ENCODE peak calls at places on chromosomes 16 and 17, in ten cellular contexts. One of them, this sample, is unnamed.

GRCh38 chr17:57541472-57542394 is 203.4 kb downstream of the CCDC182 start:
- DNase-seq in GM23338: no peak
- DNase-seq in A549: peak; percentile 97
- DNase-seq in IMR-90: peak; percentile 50
- DNase-seq in CD8-positive, alpha-beta T cell: no peak
- DNase-seq in ovary: no peak
- DNase-seq in Caco-2: no peak
- DNase-seq in left ventricle myocardium inferior: peak; percentile 62
- DNase-seq in breast epithelium: no peak
- DNase-seq in endothelial cell of umbilical vein: no peak
- DNase-seq in this sample: no peak

GRCh38 chr16:10039220-10040096 is 142.8 kb downstream of the GRIN2A start:
- DNase-seq in endothelial cell of umbilical vein: no peak
- DNase-seq in ovary: peak; percentile 43
- DNase-seq in Caco-2: no peak
- DNase-seq in CD8-positive, alpha-beta T cell: no peak
- DNase-seq in A549: peak; percentile 8
- DNase-seq in GM23338: peak; percentile 75
- DNase-seq in breast epithelium: no peak
- DNase-seq in IMR-90: no peak
- DNase-seq in left ventricle myocardium inferior: no peak
- DNase-seq in this sample: no peak

GRCh38 chr17:30476726-30477082 is 504 bp upstream of the GOSR1 start:
- DNase-seq in breast epithelium: no peak
- DNase-seq in CD8-positive, alpha-beta T cell: peak; percentile 20
- DNase-seq in left ventricle myocardium inferior: no peak
- DNase-seq in endothelial cell of umbilical vein: no peak
- DNase-seq in ovary: no peak
- DNase-seq in A549: no peak
- DNase-seq in IMR-90: peak; percentile 7
- DNase-seq in Caco-2: no peak
- DNase-seq in GM23338: peak; percentile 58
- DNase-seq in this sample: no peak

GRCh38 chr16:1309888-1310831 is 724 bp downstream of the UBE2I start:
- DNase-seq in A549: no peak
- DNase-seq in CD8-positive, alpha-beta T cell: peak; percentile 59
- DNase-seq in GM23338: no peak
- DNase-seq in breast epithelium: no peak
- DNase-seq in Caco-2: no peak
- DNase-seq in left ventricle myocardium inferior: peak; percentile 59
- DNase-seq in ovary: peak; percentile 83
- DNase-seq in endothelial cell of umbilical vein: peak; percentile 43
- DNase-seq in IMR-90: peak; percentile 45
- DNase-seq in this sample: peak; percentile 75

GRCh38 chr17:509316-509715 is 156.7 kb upstream of the RPH3AL start:
- DNase-seq in left ventricle myocardium inferior: no peak
- DNase-seq in A549: no peak
- DNase-seq in IMR-90: no peak
- DNase-seq in endothelial cell of umbilical vein: no peak
- DNase-seq in GM23338: no peak
- DNase-seq in Caco-2: no peak
- DNase-seq in breast epithelium: no peak
- DNase-seq in ovary: no peak
- DNase-seq in CD8-positive, alpha-beta T cell: no peak
- DNase-seq in this sample: no peak

GRCh38 chr17:30273373-30273772 is 18.4 kb downstream of the BLMH start:
- DNase-seq in A549: no peak
- DNase-seq in GM23338: no peak
- DNase-seq in left ventricle myocardium inferior: no peak
- DNase-seq in Caco-2: no peak
- DNase-seq in breast epithelium: no peak
- DNase-seq in endothelial cell of umbilical vein: no peak
- DNase-seq in ovary: no peak
- DNase-seq in CD8-positive, alpha-beta T cell: no peak
- DNase-seq in IMR-90: peak; percentile 55
- DNase-seq in this sample: no peak

GRCh38 chr16:14244344-14245010 is 173.4 kb downstream of the MRTFB start:
- DNase-seq in CD8-positive, alpha-beta T cell: no peak
- DNase-seq in A549: no peak
- DNase-seq in GM23338: no peak
- DNase-seq in endothelial cell of umbilical vein: no peak
- DNase-seq in IMR-90: peak; percentile 44
- DNase-seq in breast epithelium: no peak
- DNase-seq in Caco-2: no peak
- DNase-seq in ovary: no peak
- DNase-seq in left ventricle myocardium inferior: no peak
- DNase-seq in this sample: no peak

GRCh38 chr16:47986031-47986430 is 169.8 kb downstream of the ABCC12 start:
- DNase-seq in CD8-positive, alpha-beta T cell: no peak
- DNase-seq in endothelial cell of umbilical vein: no peak
- DNase-seq in Caco-2: no peak
- DNase-seq in left ventricle myocardium inferior: no peak
- DNase-seq in GM23338: no peak
- DNase-seq in ovary: no peak
- DNase-seq in IMR-90: no peak
- DNase-seq in A549: no peak
- DNase-seq in breast epithelium: no peak
- DNase-seq in this sample: no peak

GRCh38 chr17:67559381-67559966 is 158.3 kb upstream of the NOL11 start:
- DNase-seq in left ventricle myocardium inferior: no peak
- DNase-seq in breast epithelium: no peak
- DNase-seq in A549: no peak
- DNase-seq in CD8-positive, alpha-beta T cell: no peak
- DNase-seq in GM23338: peak; percentile 57
- DNase-seq in ovary: no peak
- DNase-seq in Caco-2: no peak
- DNase-seq in endothelial cell of umbilical vein: no peak
- DNase-seq in IMR-90: no peak
- DNase-seq in this sample: no peak
- TF ChIP-seq CTCF in left ventricle myocardium inferior: peak; percentile 32
- TF ChIP-seq CTCF in breast epithelium: no peak
- TF ChIP-seq CTCF in A549: peak; percentile 22
- TF ChIP-seq CTCF in CD8-positive, alpha-beta T cell: no peak
- TF ChIP-seq CTCF in GM23338: peak; percentile 71
- TF ChIP-seq CTCF in ovary: no peak
- TF ChIP-seq CTCF in Caco-2: peak; percentile 6
- TF ChIP-seq CTCF in endothelial cell of umbilical vein: peak; percentile 13
- TF ChIP-seq CTCF in IMR-90: no peak
- TF ChIP-seq CTCF in this sample: no peak

DNA sequence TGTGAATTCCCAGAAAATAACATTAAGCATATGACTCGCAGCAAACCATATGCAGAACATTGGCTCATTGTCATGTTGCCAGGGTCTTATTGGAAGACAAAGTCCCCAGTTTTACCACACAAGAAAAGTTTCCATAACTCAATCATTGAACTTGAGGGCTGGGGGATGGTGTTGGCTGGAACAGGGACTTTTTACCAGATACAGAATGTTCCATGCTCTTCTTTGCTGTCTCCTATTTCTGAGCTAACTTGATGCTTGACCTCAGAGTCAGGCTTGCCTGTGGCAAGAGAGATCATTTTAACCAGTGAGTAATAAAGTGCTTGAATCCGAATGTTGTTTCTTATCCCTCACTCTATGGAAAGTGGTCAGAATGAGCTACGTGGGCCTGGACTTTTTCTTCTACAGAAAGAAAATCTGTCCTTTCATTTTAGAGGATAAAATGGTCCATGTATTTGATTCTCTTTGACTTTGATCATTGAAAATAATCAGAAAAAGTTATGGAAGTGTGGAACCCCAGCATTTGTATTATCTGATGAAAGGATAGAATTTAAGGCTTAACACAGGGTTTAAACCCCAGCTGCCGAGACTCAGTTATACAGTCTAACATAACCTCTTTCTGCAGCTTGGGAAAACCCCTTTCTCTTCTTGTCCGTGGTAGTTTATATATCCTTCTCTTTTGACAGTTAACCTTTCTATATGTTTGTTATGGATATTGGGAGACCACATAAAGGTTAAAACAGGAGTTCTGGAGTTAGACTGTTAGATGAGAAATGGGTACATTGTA is 67.0 kb downstream of the TUBD1 start:
- DNase-seq in ovary: no peak
- DNase-seq in CD8-positive, alpha-beta T cell: no peak
- DNase-seq in IMR-90: peak; percentile 90
- DNase-seq in Caco-2: no peak
- DNase-seq in endothelial cell of umbilical vein: peak; percentile 48
- DNase-seq in A549: no peak
- DNase-seq in GM23338: no peak
- DNase-seq in breast epithelium: no peak
- DNase-seq in left ventricle myocardium inferior: no peak
- DNase-seq in this sample: no peak
- H3K4me1 ChIP-seq in ovary: peaks cover 7% of the 10 kb centered on the region
- H3K4me1 ChIP-seq in CD8-positive, alpha-beta T cell: peaks cover 18% of the 10 kb centered on the region
- H3K4me1 ChIP-seq in IMR-90: peaks cover 21% of the 10 kb centered on the region
- H3K4me1 ChIP-seq in Caco-2: peaks cover 44% of the 10 kb centered on the region
- H3K4me1 ChIP-seq in endothelial cell of umbilical vein: peaks cover 27% of the 10 kb centered on the region
- H3K4me1 ChIP-seq in A549: peaks cover 55% of the 10 kb centered on the region
- H3K4me1 ChIP-seq in GM23338: peaks cover 24% of the 10 kb centered on the region
- H3K4me1 ChIP-seq in breast epithelium: no peaks in the 10 kb centered on the region
- H3K4me1 ChIP-seq in left ventricle myocardium inferior: peaks cover 29% of the 10 kb centered on the region
- H3K4me1 ChIP-seq in this sample: peaks cover 14% of the 10 kb centered on the region

DNA sequence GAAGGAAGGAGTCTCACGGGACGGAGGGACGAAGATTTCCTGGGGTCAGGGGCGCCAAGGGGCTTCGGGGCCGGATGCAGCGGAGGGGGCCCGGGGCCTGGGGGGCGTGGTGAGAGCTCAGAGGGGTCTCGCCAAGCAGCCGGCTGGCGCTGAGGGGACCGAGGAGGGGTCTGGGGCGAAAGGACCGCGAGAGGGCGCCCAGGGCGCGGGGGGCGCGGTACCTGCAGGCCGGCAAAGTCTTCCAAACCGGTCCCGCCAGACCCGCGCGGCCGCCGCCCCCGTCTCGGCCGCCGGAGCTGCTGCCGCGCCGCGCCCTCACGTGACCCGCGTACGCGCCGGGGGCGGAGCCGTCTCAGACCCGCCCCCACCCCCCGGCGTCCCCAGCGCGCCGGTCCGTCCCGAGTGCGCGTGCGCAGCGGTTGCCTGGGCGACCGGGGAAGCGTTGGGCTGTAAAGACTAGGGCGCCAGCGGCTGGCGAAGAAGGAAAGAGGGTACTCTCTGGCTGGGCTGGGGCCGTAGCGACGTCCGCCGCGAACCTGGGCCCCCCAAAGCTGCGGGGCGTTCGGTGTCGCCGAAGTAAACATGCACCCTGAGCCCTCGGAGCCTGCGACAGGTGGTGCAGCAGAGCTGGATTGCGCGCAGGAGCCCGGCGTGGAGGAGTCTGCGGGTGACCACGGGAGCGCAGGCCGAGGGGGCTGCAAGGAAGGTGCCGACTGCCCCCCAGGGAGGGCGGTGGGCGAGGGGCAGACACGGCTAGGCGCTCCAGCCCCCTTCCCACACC is at the start of the genes DNAAF1 and HSDL1:
- DNase-seq in Caco-2: peak; percentile 89
- DNase-seq in endothelial cell of umbilical vein: peak; percentile 88
- DNase-seq in breast epithelium: peak; percentile 88
- DNase-seq in A549: peak; percentile 87
- DNase-seq in ovary: peak; percentile 96
- DNase-seq in CD8-positive, alpha-beta T cell: peak; percentile 94
- DNase-seq in IMR-90: peak; percentile 73
- DNase-seq in GM23338: peak; percentile 91
- DNase-seq in left ventricle myocardium inferior: peak; percentile 91
- DNase-seq in this sample: peak; percentile 100
- TF ChIP-seq CTCF in Caco-2: peak; percentile 58
- TF ChIP-seq CTCF in endothelial cell of umbilical vein: no peak
- TF ChIP-seq CTCF in breast epithelium: no peak
- TF ChIP-seq CTCF in A549: no peak
- TF ChIP-seq CTCF in ovary: no peak
- TF ChIP-seq CTCF in CD8-positive, alpha-beta T cell: no peak
- TF ChIP-seq CTCF in IMR-90: no peak
- TF ChIP-seq CTCF in GM23338: no peak
- TF ChIP-seq CTCF in left ventricle myocardium inferior: peak; percentile 25
- TF ChIP-seq CTCF in this sample: no peak

GRCh38 chr17:77434136-77435114 is 293.7 kb downstream of the SEC14L1 start:
- DNase-seq in A549: no peak
- DNase-seq in Caco-2: no peak
- DNase-seq in GM23338: no peak
- DNase-seq in IMR-90: no peak
- DNase-seq in endothelial cell of umbilical vein: no peak
- DNase-seq in left ventricle myocardium inferior: no peak
- DNase-seq in ovary: no peak
- DNase-seq in CD8-positive, alpha-beta T cell: no peak
- DNase-seq in breast epithelium: no peak
- DNase-seq in this sample: no peak

GRCh38 chr17:77432791-77433190 is 292.0 kb downstream of the SEC14L1 start:
- DNase-seq in ovary: no peak
- DNase-seq in left ventricle myocardium inferior: no peak
- DNase-seq in IMR-90: no peak
- DNase-seq in breast epithelium: no peak
- DNase-seq in Caco-2: no peak
- DNase-seq in endothelial cell of umbilical vein: no peak
- DNase-seq in GM23338: no peak
- DNase-seq in CD8-positive, alpha-beta T cell: peak; percentile 53
- DNase-seq in A549: no peak
- DNase-seq in this sample: no peak

GRCh38 chr17:77435272-77436057 is 294.7 kb downstream of the SEC14L1 start:
- DNase-seq in left ventricle myocardium inferior: no peak
- DNase-seq in breast epithelium: no peak
- DNase-seq in GM23338: no peak
- DNase-seq in Caco-2: no peak
- DNase-seq in A549: no peak
- DNase-seq in ovary: no peak
- DNase-seq in IMR-90: no peak
- DNase-seq in CD8-positive, alpha-beta T cell: peak; percentile 76
- DNase-seq in endothelial cell of umbilical vein: no peak
- DNase-seq in this sample: no peak

GRCh38 chr17:77432034-77432554 is 291.3 kb downstream of the SEC14L1 start:
- DNase-seq in ovary: no peak
- DNase-seq in Caco-2: no peak
- DNase-seq in endothelial cell of umbilical vein: no peak
- DNase-seq in breast epithelium: no peak
- DNase-seq in IMR-90: no peak
- DNase-seq in left ventricle myocardium inferior: no peak
- DNase-seq in GM23338: no peak
- DNase-seq in A549: no peak
- DNase-seq in CD8-positive, alpha-beta T cell: no peak
- DNase-seq in this sample: no peak

DNA sequence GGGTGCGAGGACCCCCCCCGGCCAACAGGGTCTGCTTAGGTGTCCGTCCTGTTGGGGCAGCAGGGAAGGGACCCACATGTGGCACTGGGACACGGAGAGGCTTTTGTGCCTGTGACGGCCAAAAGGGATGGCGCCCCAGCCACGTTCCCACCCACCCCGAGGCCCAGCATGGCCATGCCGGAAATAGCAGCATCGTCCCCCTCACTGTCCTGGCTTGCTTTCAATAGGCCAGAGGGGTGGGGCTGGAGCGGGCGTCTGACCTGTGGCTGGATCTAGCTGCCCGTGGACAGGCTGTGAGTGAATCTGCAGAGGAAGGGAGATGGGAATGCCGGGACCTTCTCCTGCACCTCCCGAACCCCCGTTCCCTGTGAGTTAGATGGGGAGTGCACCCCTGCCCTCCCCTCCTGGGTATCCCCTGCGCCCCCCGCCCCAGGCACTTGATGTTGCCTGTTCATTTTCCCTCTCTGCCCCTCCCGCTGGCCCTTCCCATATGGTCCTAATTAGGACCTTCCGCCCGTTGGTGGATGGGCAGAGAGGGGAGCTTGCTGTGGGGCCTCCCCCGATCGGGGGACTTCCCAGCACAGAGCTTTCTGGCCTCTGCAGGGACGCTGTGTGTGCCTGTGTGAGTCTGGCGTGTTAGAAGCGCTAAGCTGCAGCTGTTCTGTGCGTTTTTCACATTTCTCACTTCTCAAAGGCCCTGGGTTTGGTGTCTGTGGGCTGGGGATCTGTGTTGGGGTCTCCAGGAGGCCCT is 292.8 kb downstream of the SEC14L1 start:
- DNase-seq in CD8-positive, alpha-beta T cell: peak; percentile 47
- DNase-seq in A549: no peak
- DNase-seq in endothelial cell of umbilical vein: no peak
- DNase-seq in ovary: peak; percentile 74
- DNase-seq in breast epithelium: no peak
- DNase-seq in Caco-2: no peak
- DNase-seq in IMR-90: peak; percentile 82
- DNase-seq in left ventricle myocardium inferior: peak; percentile 67
- DNase-seq in GM23338: no peak
- DNase-seq in this sample: no peak
- H3K4me1 ChIP-seq in CD8-positive, alpha-beta T cell: peaks cover 83% of the 10 kb centered on the region
- H3K4me1 ChIP-seq in A549: peaks cover 33% of the 10 kb centered on the region
- H3K4me1 ChIP-seq in endothelial cell of umbilical vein: peaks cover 25% of the 10 kb centered on the region
- H3K4me1 ChIP-seq in ovary: peaks cover 54% of the 10 kb centered on the region
- H3K4me1 ChIP-seq in breast epithelium: peaks cover 39% of the 10 kb centered on the region
- H3K4me1 ChIP-seq in Caco-2: peaks cover 16% of the 10 kb centered on the region
- H3K4me1 ChIP-seq in IMR-90: peaks cover 66% of the 10 kb centered on the region
- H3K4me1 ChIP-seq in left ventricle myocardium inferior: peaks cover 98% of the 10 kb centered on the region
- H3K4me1 ChIP-seq in GM23338: peaks cover 45% of the 10 kb centered on the region
- H3K4me1 ChIP-seq in this sample: no peaks in the 10 kb centered on the region

This sample was measured in pancreas.